ENCODE peak calls at places on chromosomes 2 and 18, in eight cellular contexts. T is CD4-positive, alpha-beta memory T cell; I is CD8-positive, alpha-beta memory T cell; U is adrenal gland; R is pancreas; C is neuronal stem cell; O is A673; G is mammary epithelial cell. Q is an unnamed sample. For H3K36me3 and H3K9me3, the result is how much of the 10 kb centered on the place peaks cover.

GRCh38 chr18:68275616-68276015 is 439.3 kb downstream of the TMX3 start:
- DNase-seq in C (no peak), R (no peak), O (peak), U (no peak), I (no peak), T (no peak), G (peak), Q (no peak)

GRCh38 chr2:196278491-196278911 is 107.1 kb upstream of the STK17B start:
- DNase-seq in T (no peak), I (no peak), C (no peak), R (no peak), G (peak), O (no peak), U (no peak), Q (no peak)

GRCh38 chr2:138818479-138818878 is 38.3 kb upstream of the NXPH2 start:
- DNase-seq in R (no peak), T (no peak), C (no peak), O (peak), G (no peak), I (no peak), U (no peak), Q (no peak)

GRCh38 chr2:237378650-237379049 is 35.3 kb downstream of the COL6A3 start:
- DNase-seq in O (no peak), C (no peak), U (no peak), T (no peak), R (no peak), I (no peak), G (no peak), Q (no peak)

GRCh38 chr2:222304737-222305509 is 6.1 kb upstream of the PAX3 start:
- DNase-seq in I (no peak), R (peak), C (no peak), T (no peak), O (peak), G (no peak), U (no peak), Q (no peak)

GRCh38 chr2:207256476-207257207 is 90.9 kb upstream of the KLF7 start:
- DNase-seq in T (no peak), U (no peak), C (no peak), I (no peak), O (peak), G (no peak), R (no peak), Q (no peak)

GRCh38 chr18:9444549-9444948 is 30.8 kb upstream of the RALBP1 start:
- DNase-seq in I (no peak), T (no peak), C (no peak), G (no peak), O (no peak), R (no peak), U (no peak), Q (no peak)

GRCh38 chr2:62439425-62439824 is 66.6 kb downstream of the TMEM17 start:
- DNase-seq in U (no peak), O (no peak), C (no peak), T (no peak), I (no peak), R (no peak), G (no peak), Q (no peak)

GRCh38 chr2:144217853-144218633 is 301.9 kb downstream of the ZEB2 start:
- DNase-seq in U (no peak), T (no peak), R (no peak), G (no peak), I (no peak), C (no peak), O (no peak), Q (no peak)

GRCh38 chr2:127197475-127198385 is 22.4 kb downstream of the CYP27C1 start:
- DNase-seq in R (no peak), O (peak), T (peak), C (no peak), U (peak), I (peak), G (no peak), Q (no peak)

GRCh38 chr2:73235315-73236028 is 1.4 kb downstream of the CCT7 start:
- DNase-seq in G (no peak), U (no peak), I (no peak), C (no peak), R (no peak), O (no peak), T (no peak), Q (no peak)

GRCh38 chr2:168890006-168890782 is at the start of gene SPC25:
- DNase-seq in C (peak), I (peak), O (peak), G (peak), R (peak), T (peak), U (peak), Q (peak)
- H3K36me3 ChIP-seq in C (under half), I (under half), O (under half), G (under half), R (under half), T (under half), U (under half), Q (under half)

DNA sequence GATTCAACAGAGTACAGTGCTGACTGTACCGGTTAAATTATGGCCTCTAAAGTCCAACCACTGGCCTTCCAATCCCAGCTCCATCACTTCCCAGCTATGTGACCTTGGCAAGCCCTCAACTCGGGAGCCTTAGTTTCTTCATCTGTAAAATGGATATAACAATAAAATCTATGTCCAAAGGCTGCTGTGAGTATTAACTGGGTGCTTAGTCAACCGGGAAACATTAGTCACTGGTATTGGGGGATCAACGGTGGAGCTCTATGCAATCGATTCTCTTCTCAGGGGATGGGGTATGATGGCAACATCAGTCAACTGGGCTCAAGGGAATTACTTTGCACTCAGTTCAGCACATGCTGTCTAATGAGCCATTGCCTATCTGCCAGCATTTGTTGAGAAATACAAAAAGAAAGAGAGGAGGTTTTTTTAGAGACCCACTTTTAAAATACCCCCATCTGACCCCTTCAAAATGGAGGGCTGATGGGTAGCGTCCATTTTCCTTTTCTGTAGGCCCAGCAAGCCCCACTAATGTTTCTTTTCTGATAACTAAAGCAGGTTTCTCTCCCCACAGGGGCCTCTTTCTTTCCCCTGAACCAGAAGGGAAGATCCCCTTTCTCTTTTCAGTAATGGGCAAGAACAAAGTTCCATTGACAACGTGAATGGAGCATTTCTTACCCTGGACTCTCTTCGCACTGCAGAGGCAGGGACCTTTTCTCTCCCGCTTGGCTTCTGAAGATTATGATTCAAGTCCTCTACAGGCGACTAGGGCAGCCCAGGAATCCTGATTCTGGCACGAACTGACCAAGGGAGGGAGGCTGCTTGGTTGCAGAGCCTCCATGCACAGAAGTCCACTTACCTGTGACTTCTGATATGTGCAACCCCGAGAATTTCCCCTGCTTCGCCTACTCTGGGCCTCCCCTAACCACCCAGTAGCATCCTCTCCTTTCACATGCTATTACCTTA is 8.7 kb upstream of the AGFG1 start:
- DNase-seq in G (no peak), R (no peak), C (no peak), I (no peak), U (no peak), O (no peak), T (no peak), Q (no peak)
- H3K4me3 ChIP-seq in G (no peak), R (no peak), C (no peak), I (no peak), U (no peak), O (no peak), T (no peak), Q (no peak)

DNA sequence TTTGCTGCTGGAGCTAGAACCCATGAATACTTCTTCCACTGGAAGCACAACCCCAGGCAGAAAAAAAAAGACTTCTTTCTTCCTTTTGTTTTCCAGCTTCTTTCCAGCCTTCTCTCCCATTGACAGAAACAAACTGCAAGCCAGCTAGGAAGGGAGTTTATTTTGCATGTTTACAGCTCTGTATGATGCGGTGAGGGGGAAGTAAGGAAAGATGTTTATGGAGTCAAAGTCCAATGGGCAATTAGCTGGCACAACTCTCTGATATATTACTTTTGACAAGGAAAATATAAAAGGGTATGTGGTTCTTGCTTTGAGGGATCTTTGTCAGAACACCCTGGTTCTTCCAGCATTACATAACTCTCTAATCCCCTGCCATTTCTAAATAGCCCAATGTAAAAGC is 9.4 kb upstream of the NMS start:
- DNase-seq in T (no peak), U (no peak), C (no peak), G (no peak), O (no peak), R (no peak), I (no peak), Q (no peak)
- H3K9me3 ChIP-seq in T (under half), U (under half), C (under half), G (under half), O (under half), R (under half), I (under half), Q (under half)

GRCh38 chr2:135974036-135974435 is 11.4 kb downstream of the DARS1 start:
- DNase-seq in T (no peak), C (no peak), I (no peak), U (no peak), G (no peak), R (no peak), O (no peak), Q (no peak)
- H3K36me3 ChIP-seq in T (under half), C (under half), I (under half), U (under half), G (under half), R (under half), O (under half), Q (under half)

DNA sequence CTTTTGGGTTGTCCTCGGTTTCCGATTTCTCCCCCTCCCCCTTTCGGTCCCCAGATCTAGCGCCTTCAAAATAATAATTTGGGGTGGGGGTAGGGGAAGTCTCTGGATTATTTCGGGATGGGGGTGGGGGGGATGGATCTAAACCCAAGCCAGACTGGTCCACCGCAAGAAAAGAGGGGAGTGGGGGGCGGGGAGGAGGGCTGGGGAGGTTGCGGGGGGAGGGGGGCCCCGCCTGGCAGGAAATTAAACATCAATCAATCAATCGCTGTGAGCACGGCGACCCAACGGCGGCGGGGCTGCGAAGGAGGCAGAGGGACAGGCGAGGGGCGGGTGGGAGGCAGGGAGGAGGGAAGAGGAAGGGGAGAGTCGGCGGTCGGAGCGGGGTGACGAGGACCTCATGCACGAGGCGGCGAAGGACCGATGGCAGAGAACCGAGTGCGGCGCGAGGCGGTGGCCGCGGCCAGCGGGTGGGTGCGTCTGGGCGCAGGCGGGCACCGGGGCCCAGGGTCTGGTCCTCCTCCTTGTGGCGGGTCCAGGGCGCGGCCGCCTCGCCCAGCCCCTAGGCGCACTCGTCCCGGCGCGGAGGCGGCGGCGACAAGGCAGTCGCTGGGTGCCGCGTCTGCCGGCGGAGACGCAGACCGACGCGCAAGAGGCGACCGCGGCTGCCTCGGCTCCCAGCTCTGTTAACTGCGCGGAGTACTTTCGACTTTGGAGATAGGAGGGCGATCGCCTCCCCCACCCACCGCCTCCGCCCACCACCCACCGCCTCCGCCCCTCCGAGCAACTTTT is 472 bp upstream of the SATB2 start:
- DNase-seq in O (peak), T (peak), C (peak), I (no peak), R (peak), U (peak), G (no peak), Q (no peak)
- H3K4me3 ChIP-seq in O (peak), T (no peak), C (peak), I (no peak), R (peak), U (peak), G (peak), Q (peak)

GRCh38 chr2:188023035-188023434 is 268.6 kb upstream of the GULP1 start:
- DNase-seq in I (no peak), T (no peak), G (no peak), O (no peak), U (no peak), C (no peak), R (no peak), Q (no peak)
- H3K9me3 ChIP-seq in I (under half), T (under half), G (under half), O (under half), U (under half), C (under half), R (under half), Q (under half)